ENCODE peak calls at places on chromosome 18, in five cellular contexts. F, I, O, C and U are unnamed samples.

GRCh38 chr18:5601188-5601624 is 57.4 kb upstream of the EPB41L3 start:
- DNase-seq in F (no peak), I (no peak), O (no peak), C (no peak), U (no peak)

GRCh38 chr18:7896164-7896563 is 329.0 kb downstream of the PTPRM start:
- DNase-seq in F (no peak), I (no peak), O (no peak), C (no peak), U (no peak)

GRCh38 chr18:67651438-67651837 is 134.9 kb upstream of the DSEL start:
- DNase-seq in F (no peak), I (peak), O (no peak), C (no peak), U (no peak)

GRCh38 chr18:48543228-48543627 is 4.4 kb downstream of the CTIF start:
- DNase-seq in F (no peak), I (no peak), O (peak), C (peak), U (no peak)

GRCh38 chr18:21703241-21703820 is 1.2 kb downstream of the ABHD3 start:
- DNase-seq in F (peak), I (no peak), O (no peak), C (no peak), U (peak)

GRCh38 chr18:361941-362913 is 94.4 kb upstream of the THOC1 start:
- DNase-seq in F (no peak), I (peak), O (no peak), C (peak), U (no peak)

GRCh38 chr18:22277758-22278157 is 108.4 kb downstream of the GATA6 start:
- DNase-seq in F (no peak), I (peak), O (no peak), C (no peak), U (no peak)

GRCh38 chr18:10190564-10190963 is 263.9 kb upstream of the APCDD1 start:
- DNase-seq in F (no peak), I (peak), O (no peak), C (no peak), U (no peak)

GRCh38 chr18:6389005-6389404 is 25.7 kb downstream of the L3MBTL4 start:
- DNase-seq in F (no peak), I (no peak), O (no peak), C (no peak), U (no peak)

GRCh38 chr18:79496978-79497637 is 101.4 kb downstream of the NFATC1 start:
- DNase-seq in F (peak), I (peak), O (no peak), C (peak), U (no peak)

GRCh38 chr18:61589053-61589723 is 256.0 kb downstream of the CDH20 start:
- DNase-seq in F (no peak), I (peak), O (no peak), C (peak), U (no peak)

GRCh38 chr18:31176531-31176930 is 13.9 kb upstream of the DSC1 start:
- DNase-seq in F (no peak), I (no peak), O (no peak), C (peak), U (no peak)

GRCh38 chr18:57146956-57147636 is at the start of gene BOD1L2:
- DNase-seq in F (no peak), I (no peak), O (no peak), C (no peak), U (no peak)

GRCh38 chr18:13809025-13809384 is 14.9 kb upstream of the MC5R start:
- DNase-seq in F (no peak), I (no peak), O (no peak), C (no peak), U (no peak)

GRCh38 chr18:23609390-23610008 is 23.2 kb upstream of the NPC1 start:
- DNase-seq in F (no peak), I (no peak), O (no peak), C (no peak), U (no peak)

GRCh38 chr18:47888156-47888555 is 42.3 kb downstream of the SMAD2 start:
- DNase-seq in F (no peak), I (no peak), O (no peak), C (no peak), U (no peak)

GRCh38 chr18:11887305-11888262 is 20.5 kb downstream of the MPPE1 start:
- DNase-seq in F (no peak), I (no peak), O (no peak), C (peak), U (no peak)

GRCh38 chr18:31206787-31207381 is 44.2 kb upstream of the DSC1 start:
- DNase-seq in F (peak), I (peak), O (no peak), C (no peak), U (no peak)

GRCh38 chr18:23134780-23135678 is at the start of gene CABLES1:
- DNase-seq in F (peak), I (peak), O (peak), C (peak), U (no peak)

GRCh38 chr18:7568426-7568825 is 1.3 kb downstream of the PTPRM start:
- DNase-seq in F (peak), I (no peak), O (no peak), C (peak), U (peak)

GRCh38 chr18:24763765-24764548 is 303.5 kb downstream of the HRH4 start:
- DNase-seq in F (no peak), I (peak), O (no peak), C (no peak), U (no peak)

GRCh38 chr18:79899609-79900435 is 51.6 kb downstream of the SLC66A2 start:
- DNase-seq in F (no peak), I (no peak), O (no peak), C (no peak), U (no peak)

GRCh38 chr18:69491576-69491975 is 90.9 kb downstream of the DOK6 start:
- DNase-seq in F (no peak), I (no peak), O (no peak), C (peak), U (no peak)

GRCh38 chr18:55097406-55098170 is 138.3 kb upstream of the CCDC68 start:
- DNase-seq in F (no peak), I (peak), O (no peak), C (peak), U (no peak)

GRCh38 chr18:9779630-9780029 is 71.5 kb downstream of the RAB31 start:
- DNase-seq in F (no peak), I (peak), O (no peak), C (peak), U (no peak)

GRCh38 chr18:36769611-36770314 is 59.0 kb downstream of the TPGS2 start:
- DNase-seq in F (no peak), I (no peak), O (no peak), C (peak), U (no peak)

GRCh38 chr18:9091066-9091476 is 11.4 kb upstream of the NDUFV2 start:
- DNase-seq in F (no peak), I (no peak), O (no peak), C (no peak), U (no peak)

GRCh38 chr18:79299711-79300110 is 96.0 kb upstream of the NFATC1 start:
- DNase-seq in F (no peak), I (no peak), O (no peak), C (no peak), U (no peak)

GRCh38 chr18:56569391-56569790 is 69.0 kb downstream of the TXNL1 start:
- DNase-seq in F (no peak), I (no peak), O (no peak), C (no peak), U (no peak)

GRCh38 chr18:48194787-48195186 is 214.4 kb downstream of the ZBTB7C start:
- DNase-seq in F (no peak), I (peak), O (no peak), C (no peak), U (no peak)

GRCh38 chr18:55778731-55779460 is 190.9 kb upstream of the TCF4 start:
- DNase-seq in F (no peak), I (no peak), O (no peak), C (peak), U (no peak)

GRCh38 chr18:22204996-22205395 is 35.6 kb downstream of the GATA6 start:
- DNase-seq in F (no peak), I (no peak), O (no peak), C (no peak), U (no peak)

GRCh38 chr18:46291149-46291548 is 187.0 kb downstream of the HAUS1 start:
- DNase-seq in F (no peak), I (no peak), O (no peak), C (no peak), U (no peak)

GRCh38 chr18:24770625-24771024 is 310.2 kb downstream of the HRH4 start:
- DNase-seq in F (no peak), I (peak), O (no peak), C (no peak), U (no peak)

GRCh38 chr18:68417826-68418225 is 297.1 kb downstream of the TMX3 start:
- DNase-seq in F (no peak), I (peak), O (no peak), C (peak), U (no peak)

GRCh38 chr18:60692277-60692676 is 319.7 kb upstream of the MC4R start:
- DNase-seq in F (no peak), I (no peak), O (no peak), C (no peak), U (no peak)

GRCh38 chr18:6682437-6683111 is 46.9 kb upstream of the ARHGAP28 start:
- DNase-seq in F (no peak), I (no peak), O (no peak), C (no peak), U (no peak)